ENCODE peak calls at places on chromosomes 12 and 14, in four cellular contexts. G is H9, E is H1, S is IMR-90. I is an unnamed sample. For H3K79me1, the result is how much of the 10 kb centered on the place peaks cover.

GRCh38 chr12:3042394-3042793 is 34.8 kb upstream of the TSPAN9 start:
- DNase-seq in G (peak), E (no peak), S (no peak), I (no peak)

GRCh38 chr12:78210894-78211302 is 380.2 kb downstream of the NAV3 start:
- DNase-seq in G (no peak), E (no peak), S (peak), I (no peak)

GRCh38 chr12:54603173-54603814 is 14.8 kb upstream of the PPP1R1A start:
- DNase-seq in G (peak), E (peak), S (peak), I (peak)

GRCh38 chr12:55745361-55746146 is 2.6 kb downstream of the GDF11 start:
- DNase-seq in G (peak), E (peak), S (no peak), I (peak)

GRCh38 chr14:106802413-106803364 is 1276.3 kb downstream of the TMEM121 start:
- DNase-seq in G (no peak), E (no peak), S (no peak), I (no peak)

GRCh38 chr12:131615316-131616053 is 95.4 kb upstream of the SFSWAP start:
- DNase-seq in G (no peak), E (no peak), S (no peak), I (peak)

GRCh38 chr14:39005044-39005736 is 97.8 kb downstream of the SEC23A start:
- DNase-seq in G (no peak), E (no peak), S (peak), I (no peak)

GRCh38 chr12:131487379-131488129 is 223.3 kb upstream of the SFSWAP start:
- DNase-seq in G (no peak), E (no peak), S (no peak), I (no peak)

GRCh38 chr14:60800409-60800808 is 65.8 kb downstream of the MNAT1 start:
- DNase-seq in G (no peak), E (no peak), S (no peak), I (no peak)

GRCh38 chr12:34016361-34016760 is 5.9 kb upstream of the ALG10 start:
- DNase-seq in G (peak), E (no peak), S (no peak), I (peak)

GRCh38 chr14:24813089-24813815 is 179.3 kb upstream of the GZMB start:
- DNase-seq in G (no peak), E (no peak), S (no peak), I (no peak)

GRCh38 chr14:75317148-75317547 is 38.5 kb downstream of the FOS start:
- DNase-seq in G (no peak), E (no peak), S (no peak), I (peak)

GRCh38 chr14:102729268-102729667 is 48.0 kb upstream of the TRAF3 start:
- DNase-seq in G (no peak), E (no peak), S (no peak), I (no peak)

GRCh38 chr12:12466157-12466556 is 96.5 kb downstream of the DUSP16 start:
- DNase-seq in G (no peak), E (no peak), S (no peak), I (no peak)

GRCh38 chr14:94922595-94923239 is 152.8 kb upstream of the GSC start:
- DNase-seq in G (no peak), E (no peak), S (no peak), I (no peak)

GRCh38 chr12:11771895-11772502 is 122.5 kb downstream of the ETV6 start:
- DNase-seq in G (no peak), E (no peak), S (peak), I (no peak)

GRCh38 chr14:80996049-80996901 is 40.9 kb downstream of the TSHR start:
- DNase-seq in G (no peak), E (no peak), S (peak), I (peak)

GRCh38 chr14:49861581-49861922 is 9.0 kb upstream of the NEMF start:
- DNase-seq in G (peak), E (peak), S (peak), I (peak)

GRCh38 chr12:64681200-64682052 is 71.1 kb downstream of the RASSF3 start:
- DNase-seq in G (no peak), E (no peak), S (no peak), I (no peak)

GRCh38 chr14:84750284-84750683 is 779.7 kb upstream of the FLRT2 start:
- DNase-seq in G (no peak), E (no peak), S (no peak), I (peak)

GRCh38 chr14:91870001-91870400 is 2.7 kb upstream of the TC2N start:
- DNase-seq in G (no peak), E (no peak), S (no peak), I (peak)

GRCh38 chr12:90677055-90677454 is 277.9 kb downstream of the CCER1 start:
- DNase-seq in G (no peak), E (no peak), S (no peak), I (no peak)

GRCh38 chr14:34713681-34714319 is 593 bp downstream of the CFL2 start:
- DNase-seq in G (no peak), E (no peak), S (peak), I (peak)

GRCh38 chr14:88961214-88961613 is 136.8 kb downstream of the TTC8 start:
- DNase-seq in G (no peak), E (no peak), S (no peak), I (no peak)

GRCh38 chr14:79638647-79639266 is 572.5 kb downstream of the DIO2 start:
- DNase-seq in G (no peak), E (no peak), S (no peak), I (no peak)

GRCh38 chr14:36478782-36479181 is 41.2 kb downstream of the NKX2-1 start:
- DNase-seq in G (no peak), E (no peak), S (no peak), I (no peak)

GRCh38 chr12:16291032-16291431 is 13.5 kb upstream of the SLC15A5 start:
- DNase-seq in G (no peak), E (no peak), S (no peak), I (no peak)
- H3K79me1 ChIP-seq in G (under half), E (under half), S (under half), I (under half)

GRCh38 chr12:118358008-118358359 is 14.7 kb downstream of the TAOK3 start:
- DNase-seq in G (no peak), E (no peak), S (no peak), I (no peak)
- H3K4me2 ChIP-seq in G (no peak), E (no peak), S (peak), I (no peak)

DNA sequence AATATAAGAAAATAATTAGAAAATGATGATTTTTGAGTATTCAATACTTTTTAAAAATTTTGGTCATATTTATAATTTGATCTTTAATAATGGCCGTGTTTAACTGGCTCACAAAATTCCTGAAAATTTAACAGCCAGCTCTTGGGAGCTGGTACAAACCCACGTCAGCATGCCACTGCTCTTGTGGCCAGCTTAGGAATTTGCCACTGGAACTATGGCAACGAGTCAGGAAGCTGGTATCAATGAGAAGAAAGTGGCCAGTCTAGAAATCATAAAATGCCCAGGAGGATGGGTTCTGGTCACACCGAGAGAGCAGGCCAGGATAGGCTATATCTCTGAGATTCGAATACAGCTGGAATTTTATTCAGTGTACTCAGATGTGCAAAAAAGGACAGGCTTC is 72.2 kb upstream of the PLEKHG3 start:
- DNase-seq in G (no peak), E (no peak), S (no peak), I (no peak)
- H4K5ac ChIP-seq in G (no peak), E (no peak), S (no peak), I (no peak)

GRCh38 chr12:122845041-122845864 is 10.0 kb downstream of the HIP1R start:
- DNase-seq in G (peak), E (peak), S (no peak), I (no peak)
- H3K79me1 ChIP-seq in G (under half), E (under half), S (under half), I (under half)

DNA sequence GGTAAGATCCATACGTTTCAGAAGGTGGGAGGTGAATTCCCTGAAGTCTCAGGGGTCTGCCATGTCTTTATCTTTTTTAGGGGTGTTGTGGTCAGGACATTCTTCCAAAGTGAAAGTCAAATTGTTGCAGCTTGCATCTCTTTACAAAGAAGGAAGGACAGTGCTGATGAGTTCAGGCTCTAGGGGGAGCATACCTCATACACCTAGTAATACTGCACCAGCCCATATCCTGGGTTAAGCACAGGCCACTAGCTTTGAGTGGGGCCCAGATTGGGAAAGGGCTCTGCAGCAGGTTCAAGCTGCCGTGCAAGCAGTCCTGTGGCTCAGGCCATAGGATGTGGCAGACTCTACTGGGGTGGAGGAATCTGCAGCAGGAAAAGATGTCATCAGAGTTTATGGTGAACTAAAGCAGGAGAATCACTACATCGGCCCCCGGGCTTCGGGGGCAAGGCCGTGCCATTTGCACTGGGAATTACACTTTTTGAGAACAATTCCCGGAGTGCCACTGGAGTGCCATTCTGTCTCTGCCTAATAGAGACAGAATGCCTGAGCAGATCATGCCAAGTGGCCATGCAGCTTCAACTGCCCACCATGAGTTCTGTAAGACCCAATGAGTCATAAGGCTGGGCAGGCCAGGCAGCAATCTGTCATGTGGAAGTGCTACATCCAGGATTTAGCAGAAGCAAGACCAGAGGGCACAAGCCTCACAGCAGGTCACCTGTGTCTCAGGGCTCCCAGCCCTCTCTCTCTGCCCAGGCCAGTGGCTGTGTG is 32.3 kb downstream of the DIO3 start:
- DNase-seq in G (no peak), E (no peak), S (no peak), I (no peak)
- H3K4me2 ChIP-seq in G (no peak), E (no peak), S (no peak), I (no peak)

GRCh38 chr12:99393763-99394162 is 253.8 kb upstream of the GARIN6 start:
- DNase-seq in G (no peak), E (no peak), S (no peak), I (no peak)
- H4K5ac ChIP-seq in G (no peak), E (no peak), S (no peak), I (no peak)

GRCh38 chr12:108578813-108579212 is 16.4 kb downstream of the ISCU start:
- DNase-seq in G (no peak), E (no peak), S (no peak), I (no peak)
- H3K79me1 ChIP-seq in G (under half), E (under half), S (under half), I (under half)

GRCh38 chr12:104459556-104459909 is 2.8 kb downstream of the CHST11 start:
- DNase-seq in G (no peak), E (no peak), S (no peak), I (no peak)
- H3K4me2 ChIP-seq in G (peak), E (peak), S (no peak), I (no peak)